ENCODE peak calls at places on chromosomes 3 and 15, in five cellular contexts. One of them, this sample, is unnamed.

GRCh38 chr3:175304437-175304836 is 445.3 kb downstream of the NAALADL2 start:
- DNase-seq in K562: no peak
- DNase-seq in HepG2: no peak
- DNase-seq in GM12878: no peak
- DNase-seq in SK-N-SH: peak
- DNase-seq in this sample: no peak

GRCh38 chr3:154334973-154335420 is 10.7 kb upstream of the DHX36 start:
- DNase-seq in K562: peak
- DNase-seq in HepG2: peak
- DNase-seq in GM12878: no peak
- DNase-seq in SK-N-SH: peak
- DNase-seq in this sample: peak

GRCh38 chr15:72415304-72415703 is 17.2 kb downstream of the TMEM202 start:
- DNase-seq in K562: no peak
- DNase-seq in HepG2: peak
- DNase-seq in GM12878: no peak
- DNase-seq in SK-N-SH: no peak
- DNase-seq in this sample: no peak

GRCh38 chr3:65351753-65352152 is 664.0 kb upstream of the ADAMTS9 start:
- DNase-seq in K562: no peak
- DNase-seq in HepG2: no peak
- DNase-seq in GM12878: no peak
- DNase-seq in SK-N-SH: no peak
- DNase-seq in this sample: no peak

GRCh38 chr15:69314174-69314573 is 15.5 kb downstream of the PAQR5 start:
- DNase-seq in K562: no peak
- DNase-seq in HepG2: no peak
- DNase-seq in GM12878: no peak
- DNase-seq in SK-N-SH: no peak
- DNase-seq in this sample: no peak

GRCh38 chr3:170387952-170388351 is 30.4 kb downstream of the SKIL start:
- DNase-seq in K562: no peak
- DNase-seq in HepG2: no peak
- DNase-seq in GM12878: no peak
- DNase-seq in SK-N-SH: no peak
- DNase-seq in this sample: peak

GRCh38 chr3:171840831-171841619 is 2.1 kb upstream of the TMEM212 start:
- DNase-seq in K562: no peak
- DNase-seq in HepG2: peak
- DNase-seq in GM12878: no peak
- DNase-seq in SK-N-SH: no peak
- DNase-seq in this sample: no peak

GRCh38 chr15:38367476-38367875 is 86.5 kb upstream of the FAM98B start:
- DNase-seq in K562: no peak
- DNase-seq in HepG2: no peak
- DNase-seq in GM12878: no peak
- DNase-seq in SK-N-SH: no peak
- DNase-seq in this sample: peak

GRCh38 chr3:10816019-10816862 is at the start of gene SLC6A11:
- DNase-seq in K562: no peak
- DNase-seq in HepG2: peak
- DNase-seq in GM12878: no peak
- DNase-seq in SK-N-SH: peak
- DNase-seq in this sample: no peak

GRCh38 chr3:126393563-126393962 is 1.1 kb upstream of the CFAP100 start:
- DNase-seq in K562: no peak
- DNase-seq in HepG2: no peak
- DNase-seq in GM12878: no peak
- DNase-seq in SK-N-SH: no peak
- DNase-seq in this sample: no peak

GRCh38 chr3:63523100-63523499 is 129.4 kb upstream of the SNTN start:
- DNase-seq in K562: no peak
- DNase-seq in HepG2: no peak
- DNase-seq in GM12878: no peak
- DNase-seq in SK-N-SH: peak
- DNase-seq in this sample: no peak

GRCh38 chr15:43441316-43441715 is 51.6 kb downstream of the TP53BP1 start:
- DNase-seq in K562: peak
- DNase-seq in HepG2: peak
- DNase-seq in GM12878: no peak
- DNase-seq in SK-N-SH: peak
- DNase-seq in this sample: peak

GRCh38 chr15:101528108-101528916 is 38.8 kb upstream of the PCSK6 start:
- DNase-seq in K562: no peak
- DNase-seq in HepG2: peak
- DNase-seq in GM12878: no peak
- DNase-seq in SK-N-SH: no peak
- DNase-seq in this sample: no peak

GRCh38 chr3:107258285-107258684 is 119.0 kb upstream of the CCDC54 start:
- DNase-seq in K562: no peak
- DNase-seq in HepG2: no peak
- DNase-seq in GM12878: no peak
- DNase-seq in SK-N-SH: no peak
- DNase-seq in this sample: no peak

GRCh38 chr15:64845183-64845611 is 3.5 kb downstream of the PLEKHO2 start:
- DNase-seq in K562: no peak
- DNase-seq in HepG2: no peak
- DNase-seq in GM12878: no peak
- DNase-seq in SK-N-SH: peak
- DNase-seq in this sample: no peak

GRCh38 chr3:40705663-40706062 is 180.9 kb downstream of the ZNF621 start:
- DNase-seq in K562: no peak
- DNase-seq in HepG2: no peak
- DNase-seq in GM12878: no peak
- DNase-seq in SK-N-SH: no peak
- DNase-seq in this sample: no peak

GRCh38 chr15:40744810-40745152 is 10.3 kb downstream of the RMDN3 start:
- DNase-seq in K562: no peak
- DNase-seq in HepG2: no peak
- DNase-seq in GM12878: no peak
- DNase-seq in SK-N-SH: no peak
- DNase-seq in this sample: no peak

GRCh38 chr15:59329570-59330350 is 42.9 kb downstream of the MYO1E start:
- DNase-seq in K562: no peak
- DNase-seq in HepG2: peak
- DNase-seq in GM12878: no peak
- DNase-seq in SK-N-SH: no peak
- DNase-seq in this sample: peak

GRCh38 chr3:195550723-195551122 is 7.6 kb upstream of the PPP1R2 start:
- DNase-seq in K562: no peak
- DNase-seq in HepG2: peak
- DNase-seq in GM12878: no peak
- DNase-seq in SK-N-SH: no peak
- DNase-seq in this sample: no peak

GRCh38 chr3:129653019-129653418 is 46.5 kb upstream of the PLXND1 start:
- DNase-seq in K562: no peak
- DNase-seq in HepG2: no peak
- DNase-seq in GM12878: no peak
- DNase-seq in SK-N-SH: no peak
- DNase-seq in this sample: no peak

GRCh38 chr3:129654126-129654525 is 47.6 kb upstream of the PLXND1 start:
- DNase-seq in K562: no peak
- DNase-seq in HepG2: no peak
- DNase-seq in GM12878: no peak
- DNase-seq in SK-N-SH: no peak
- DNase-seq in this sample: peak

GRCh38 chr3:129648331-129648730 is 41.9 kb upstream of the PLXND1 start:
- DNase-seq in K562: no peak
- DNase-seq in HepG2: no peak
- DNase-seq in GM12878: no peak
- DNase-seq in SK-N-SH: no peak
- DNase-seq in this sample: no peak

GRCh38 chr3:129651316-129652202 is 45.1 kb upstream of the PLXND1 start:
- DNase-seq in K562: no peak
- DNase-seq in HepG2: no peak
- DNase-seq in GM12878: no peak
- DNase-seq in SK-N-SH: no peak
- DNase-seq in this sample: peak

DNA sequence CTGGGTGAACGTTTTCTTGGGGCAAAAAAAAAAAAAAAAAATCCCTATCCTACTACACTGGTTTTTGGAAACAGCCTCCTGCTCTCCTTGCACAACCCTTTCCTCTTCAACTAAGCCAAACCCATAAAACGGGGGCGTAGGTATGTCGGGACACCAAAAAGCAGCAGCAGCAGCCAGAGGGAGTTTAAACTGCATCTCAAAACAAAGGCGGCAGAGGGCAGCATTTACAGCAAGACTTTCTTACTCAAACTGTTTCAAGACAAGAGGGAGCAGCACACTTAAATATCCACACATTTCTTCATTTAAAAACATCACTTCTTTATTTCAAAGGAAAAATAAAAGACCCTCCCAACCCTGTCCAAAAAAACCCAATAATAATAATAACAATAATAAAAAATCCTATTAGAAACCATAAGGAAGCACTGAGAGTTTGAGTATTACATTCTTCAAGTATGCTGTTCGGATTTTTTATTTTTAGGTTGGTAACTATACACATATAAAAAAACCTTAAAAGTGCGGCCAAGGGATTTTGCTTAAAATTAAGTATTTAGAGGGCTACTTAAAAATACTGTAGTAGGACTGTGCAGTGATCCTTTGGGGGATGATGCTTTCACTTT is 43.9 kb upstream of the PLXND1 start:
- DNase-seq in K562: peak
- DNase-seq in HepG2: peak
- DNase-seq in GM12878: no peak
- DNase-seq in SK-N-SH: peak
- DNase-seq in this sample: peak
- TF ChIP-seq MXI1 in K562: no peak
- TF ChIP-seq MXI1 in HepG2: no peak
- TF ChIP-seq MXI1 in GM12878: no peak
- TF ChIP-seq MXI1 in SK-N-SH: no peak
- TF ChIP-seq MXI1 in this sample: no peak

GRCh38 chr15:57911247-57911646 is 154.3 kb downstream of the ALDH1A2 start:
- DNase-seq in K562: no peak
- DNase-seq in HepG2: no peak
- DNase-seq in GM12878: no peak
- DNase-seq in SK-N-SH: peak
- DNase-seq in this sample: no peak

GRCh38 chr15:57917998-57918397 is 147.5 kb downstream of the ALDH1A2 start:
- DNase-seq in K562: no peak
- DNase-seq in HepG2: no peak
- DNase-seq in GM12878: no peak
- DNase-seq in SK-N-SH: no peak
- DNase-seq in this sample: no peak

GRCh38 chr15:57915827-57916531 is 149.5 kb downstream of the ALDH1A2 start:
- DNase-seq in K562: no peak
- DNase-seq in HepG2: no peak
- DNase-seq in GM12878: no peak
- DNase-seq in SK-N-SH: no peak
- DNase-seq in this sample: no peak

GRCh38 chr15:57916695-57917094 is 148.8 kb downstream of the ALDH1A2 start:
- DNase-seq in K562: no peak
- DNase-seq in HepG2: no peak
- DNase-seq in GM12878: no peak
- DNase-seq in SK-N-SH: no peak
- DNase-seq in this sample: no peak

GRCh38 chr15:57914350-57915055 is 151.0 kb downstream of the ALDH1A2 start:
- DNase-seq in K562: no peak
- DNase-seq in HepG2: no peak
- DNase-seq in GM12878: no peak
- DNase-seq in SK-N-SH: no peak
- DNase-seq in this sample: no peak
- TF ChIP-seq MXI1 in K562: no peak
- TF ChIP-seq MXI1 in HepG2: no peak
- TF ChIP-seq MXI1 in GM12878: no peak
- TF ChIP-seq MXI1 in SK-N-SH: no peak
- TF ChIP-seq MXI1 in this sample: no peak

GRCh38 chr15:90463381-90463780 is 66.3 kb upstream of the CRTC3 start:
- DNase-seq in K562: no peak
- DNase-seq in HepG2: no peak
- DNase-seq in GM12878: no peak
- DNase-seq in SK-N-SH: no peak
- DNase-seq in this sample: peak

GRCh38 chr15:90465140-90465929 is 64.4 kb upstream of the CRTC3 start:
- DNase-seq in K562: no peak
- DNase-seq in HepG2: no peak
- DNase-seq in GM12878: no peak
- DNase-seq in SK-N-SH: no peak
- DNase-seq in this sample: peak

GRCh38 chr15:90456236-90456635 is 68.2 kb downstream of the IQGAP1 start:
- DNase-seq in K562: no peak
- DNase-seq in HepG2: no peak
- DNase-seq in GM12878: no peak
- DNase-seq in SK-N-SH: no peak
- DNase-seq in this sample: no peak

GRCh38 chr15:90459368-90459767 is 70.4 kb upstream of the CRTC3 start:
- DNase-seq in K562: no peak
- DNase-seq in HepG2: no peak
- DNase-seq in GM12878: no peak
- DNase-seq in SK-N-SH: no peak
- DNase-seq in this sample: no peak

DNA sequence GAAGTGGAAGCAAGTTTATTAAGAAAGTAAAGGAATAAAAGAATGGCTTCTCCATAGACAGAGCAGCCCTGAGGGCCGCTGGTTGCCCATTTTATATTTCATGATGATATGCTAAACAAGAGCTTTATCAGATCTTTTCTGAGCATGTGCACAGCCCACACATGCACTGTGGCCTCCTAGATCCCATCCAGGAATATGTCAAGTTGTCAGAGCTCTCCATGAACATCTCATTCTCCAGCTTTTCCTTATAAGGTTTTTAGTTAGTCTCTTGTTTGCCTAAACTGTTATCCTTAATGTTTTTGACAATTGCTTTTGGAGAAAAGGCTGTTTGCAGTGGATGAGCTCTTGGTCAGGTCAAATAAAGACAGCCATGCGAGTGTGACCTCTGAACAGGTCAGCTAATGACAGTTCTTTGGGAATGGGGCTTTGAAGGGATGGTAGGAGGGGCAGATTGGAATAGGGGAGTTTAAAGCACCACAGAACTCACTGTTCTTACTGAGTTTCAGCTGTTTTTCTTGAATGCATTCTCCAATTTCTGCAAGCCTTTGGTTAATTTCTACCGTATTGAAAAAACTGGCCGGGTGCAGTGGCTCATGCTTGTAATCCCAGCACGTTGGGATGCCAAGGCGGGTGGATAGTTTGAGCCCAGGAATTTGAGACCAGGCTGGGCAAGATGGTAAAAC is 69.4 kb upstream of the CRTC3 start:
- DNase-seq in K562: no peak
- DNase-seq in HepG2: peak
- DNase-seq in GM12878: no peak
- DNase-seq in SK-N-SH: no peak
- DNase-seq in this sample: no peak
- TF ChIP-seq MXI1 in K562: no peak
- TF ChIP-seq MXI1 in HepG2: no peak
- TF ChIP-seq MXI1 in GM12878: no peak
- TF ChIP-seq MXI1 in SK-N-SH: no peak
- TF ChIP-seq MXI1 in this sample: no peak

DNA sequence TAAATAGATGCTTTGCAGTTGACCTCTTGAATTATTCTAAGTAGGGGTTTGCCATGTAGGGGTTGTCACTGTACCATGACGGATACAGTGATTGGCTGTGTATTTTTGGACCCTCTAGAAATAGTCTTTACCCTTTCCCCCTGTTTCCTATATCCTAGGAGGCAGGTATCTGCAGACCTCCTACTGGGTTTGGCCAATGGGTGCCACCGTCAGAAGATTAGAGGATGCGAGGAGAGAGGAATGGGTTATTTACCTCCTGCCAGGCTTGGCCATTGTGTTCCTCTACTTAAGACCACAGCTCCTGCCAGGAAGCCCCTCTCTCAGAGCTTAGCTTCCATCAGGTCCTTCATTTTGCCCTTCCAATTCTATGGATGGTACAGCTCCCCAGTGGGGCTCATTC is 40.2 kb upstream of the CLRN1 start:
- DNase-seq in K562: no peak
- DNase-seq in HepG2: no peak
- DNase-seq in GM12878: no peak
- DNase-seq in SK-N-SH: no peak
- DNase-seq in this sample: no peak
- TF ChIP-seq MXI1 in K562: no peak
- TF ChIP-seq MXI1 in HepG2: no peak
- TF ChIP-seq MXI1 in GM12878: no peak
- TF ChIP-seq MXI1 in SK-N-SH: no peak
- TF ChIP-seq MXI1 in this sample: no peak